ENCODE peak calls at places on chromosomes 3 and 15, in nine cellular contexts. N is fibroblast of mammary gland; X is progenitor cell of endocrine pancreas; S is kidney glomerular epithelial cell; R is foreskin fibroblast; U is aorta; Q is NCI-H1105 treated with DMSO at 0.1 percent for 48 hours; J is activated CD4-positive, alpha-beta T cell treated with anti-CD3 and anti-CD28 coated beads, Interleukin-2, amount 10 ng/mL, durations not matched to agents 7 days and 5 days; V is activated naive CD8-positive, alpha-beta T cell treated with anti-CD3 and anti-CD28 coated beads, Interleukin-2, amount 50 U/mL, for 24 hours. I is an unnamed sample.

GRCh38 chr3:58452176-58452575 is 18.5 kb upstream of the PDHB start:
- DNase-seq in N (no peak), X (no peak), S (no peak), R (no peak), U (no peak), Q (no peak), J (no peak), V (no peak), I (no peak)

GRCh38 chr3:36653095-36653494 is 111.3 kb downstream of the DCLK3 start:
- DNase-seq in N (peak), X (no peak), S (no peak), R (peak), U (no peak), Q (no peak), J (no peak), V (no peak), I (peak)

GRCh38 chr3:194622621-194623360 is 10.4 kb downstream of the TMEM44 start:
- DNase-seq in N (no peak), X (no peak), S (no peak), R (no peak), U (peak), Q (no peak), J (no peak), V (no peak), I (no peak)

GRCh38 chr3:79515072-79515471 is 252.7 kb downstream of the ROBO1 start:
- DNase-seq in N (no peak), X (no peak), S (no peak), R (no peak), U (no peak), Q (no peak), J (no peak), V (no peak), I (no peak)

GRCh38 chr3:134473868-134474546 is 11.8 kb downstream of the ANAPC13 start:
- DNase-seq in N (peak), X (peak), S (peak), R (no peak), U (peak), Q (peak), J (peak), V (peak), I (peak)

GRCh38 chr3:159616234-159616825 is 372.3 kb upstream of the IL12A start:
- DNase-seq in N (peak), X (no peak), S (peak), R (peak), U (peak), Q (peak), J (no peak), V (no peak), I (peak)

GRCh38 chr3:24680214-24680967 is 185.7 kb upstream of the THRB start:
- DNase-seq in N (peak), X (peak), S (peak), R (no peak), U (peak), Q (no peak), J (peak), V (peak), I (peak)

GRCh38 chr15:58401276-58401675 is 30.5 kb upstream of the LIPC start:
- DNase-seq in N (no peak), X (no peak), S (no peak), R (no peak), U (no peak), Q (no peak), J (no peak), V (no peak), I (no peak)

GRCh38 chr3:119329551-119329950 is 35.4 kb downstream of the ARHGAP31 start:
- DNase-seq in N (no peak), X (no peak), S (no peak), R (no peak), U (no peak), Q (no peak), J (no peak), V (no peak), I (no peak)

GRCh38 chr15:77674327-77674726 is 41.6 kb upstream of the LINGO1 start:
- DNase-seq in N (no peak), X (no peak), S (no peak), R (no peak), U (no peak), Q (no peak), J (no peak), V (no peak), I (no peak)

GRCh38 chr15:48425051-48425450 is 93.8 kb downstream of the DUT start:
- DNase-seq in N (no peak), X (no peak), S (no peak), R (no peak), U (no peak), Q (no peak), J (no peak), V (no peak), I (no peak)

GRCh38 chr15:40340038-40340739 is 550 bp downstream of the CCDC9B start:
- DNase-seq in N (peak), X (no peak), S (no peak), R (no peak), U (peak), Q (peak), J (no peak), V (no peak), I (no peak)

GRCh38 chr15:74892931-74893330 is 3.1 kb downstream of the MPI start:
- DNase-seq in N (no peak), X (no peak), S (no peak), R (no peak), U (no peak), Q (no peak), J (no peak), V (no peak), I (no peak)

GRCh38 chr3:138881233-138881632 is 46.5 kb upstream of the PIK3CB start:
- DNase-seq in N (no peak), X (no peak), S (no peak), R (no peak), U (no peak), Q (no peak), J (no peak), V (no peak), I (no peak)

GRCh38 chr15:27563765-27564164 is 535.4 kb downstream of the OCA2 start:
- DNase-seq in N (no peak), X (no peak), S (no peak), R (no peak), U (no peak), Q (no peak), J (no peak), V (no peak), I (no peak)

GRCh38 chr3:115100172-115100571 is 46.9 kb downstream of the ZBTB20 start:
- DNase-seq in N (peak), X (no peak), S (peak), R (peak), U (no peak), Q (peak), J (peak), V (no peak), I (peak)

GRCh38 chr3:12603969-12604368 is 47.1 kb downstream of the MKRN2 start:
- DNase-seq in N (no peak), X (no peak), S (no peak), R (no peak), U (no peak), Q (no peak), J (no peak), V (no peak), I (no peak)

GRCh38 chr3:71010731-71011455 is 572.6 kb downstream of the FOXP1 start:
- DNase-seq in N (no peak), X (no peak), S (peak), R (no peak), U (no peak), Q (no peak), J (peak), V (peak), I (no peak)

GRCh38 chr15:44482088-44482487 is 54.7 kb downstream of the CTDSPL2 start:
- DNase-seq in N (no peak), X (no peak), S (peak), R (no peak), U (no peak), Q (no peak), J (no peak), V (no peak), I (no peak)

GRCh38 chr3:185065059-185065458 is 87.8 kb downstream of the C3orf70 start:
- DNase-seq in N (no peak), X (no peak), S (no peak), R (no peak), U (no peak), Q (no peak), J (no peak), V (no peak), I (no peak)

GRCh38 chr15:80484312-80484981 is 80.3 kb downstream of the ARNT2 start:
- DNase-seq in N (no peak), X (no peak), S (no peak), R (no peak), U (no peak), Q (peak), J (no peak), V (no peak), I (no peak)

GRCh38 chr15:65115086-65115485 is at the start of gene UBAP1L:
- DNase-seq in N (no peak), X (no peak), S (no peak), R (no peak), U (no peak), Q (peak), J (no peak), V (no peak), I (no peak)

GRCh38 chr3:3178498-3179328 is 778 bp downstream of the CRBN start:
- DNase-seq in N (no peak), X (no peak), S (no peak), R (no peak), U (no peak), Q (no peak), J (no peak), V (no peak), I (no peak)

GRCh38 chr3:55090746-55091145 is 162.9 kb upstream of the LRTM1 start:
- DNase-seq in N (no peak), X (no peak), S (no peak), R (no peak), U (no peak), Q (no peak), J (no peak), V (no peak), I (no peak)

GRCh38 chr15:85852969-85853368 is 58.2 kb upstream of the KLHL25 start:
- DNase-seq in N (no peak), X (no peak), S (no peak), R (no peak), U (no peak), Q (no peak), J (no peak), V (no peak), I (no peak)

GRCh38 chr3:20700702-20701101 is 514.7 kb upstream of the SGO1 start:
- DNase-seq in N (no peak), X (no peak), S (no peak), R (no peak), U (no peak), Q (peak), J (no peak), V (no peak), I (no peak)

GRCh38 chr3:94596141-94596540 is 533.3 kb downstream of the NSUN3 start:
- DNase-seq in N (no peak), X (no peak), S (no peak), R (no peak), U (no peak), Q (no peak), J (no peak), V (no peak), I (no peak)

GRCh38 chr3:189235214-189235613 is 63.4 kb downstream of the TPRG1 start:
- DNase-seq in N (no peak), X (no peak), S (no peak), R (no peak), U (no peak), Q (no peak), J (no peak), V (no peak), I (no peak)

GRCh38 chr3:32630266-32630665 is 54.7 kb upstream of the CNOT10 start:
- DNase-seq in N (peak), X (no peak), S (peak), R (peak), U (no peak), Q (no peak), J (no peak), V (no peak), I (peak)

GRCh38 chr15:65180167-65180566 is 5.0 kb downstream of the CLPX start:
- DNase-seq in N (no peak), X (no peak), S (no peak), R (no peak), U (no peak), Q (no peak), J (no peak), V (no peak), I (no peak)

GRCh38 chr3:156151824-156152428 is 31.5 kb downstream of the KCNAB1 start:
- DNase-seq in N (peak), X (peak), S (peak), R (peak), U (peak), Q (peak), J (peak), V (peak), I (peak)

GRCh38 chr3:182979719-182980191 is 583 bp downstream of the DCUN1D1 start:
- DNase-seq in N (no peak), X (peak), S (no peak), R (no peak), U (no peak), Q (peak), J (peak), V (peak), I (peak)

GRCh38 chr3:7707192-7707591 is 794.4 kb upstream of the LMCD1 start:
- DNase-seq in N (peak), X (no peak), S (peak), R (no peak), U (no peak), Q (peak), J (no peak), V (no peak), I (no peak)